ENCODE peak calls at places on chromosomes 11 and 22, in ten cellular contexts. M is body of pancreas, C is suprapubic skin, E is tibial nerve, W is endothelial cell of umbilical vein, X is stomach, R is ovary, B is esophagus squamous epithelium, Q is uterus, U is K562. Y is an unnamed sample.
A peak's percentile ranks its signal among the peaks of the same experiment; 100 is the strongest.

GRCh38 chr11:77024745-77025144 is 9.5 kb upstream of the B3GNT6 start:
- DNase-seq in M (no peak), C (no peak), E (no peak), W (no peak), X (no peak), R (no peak), B (no peak), Q (no peak), U (no peak), Y (no peak)

GRCh38 chr22:39515266-39516050 is 4.9 kb upstream of the ATF4 start:
- DNase-seq in M (no peak), C (no peak), E (no peak), W (no peak), X (no peak), R (peak; percentile 14), B (no peak), Q (no peak), U (no peak), Y (no peak)

GRCh38 chr11:116071241-116071640 is 567.0 kb upstream of the CADM1 start:
- DNase-seq in M (no peak), C (no peak), E (no peak), W (no peak), X (no peak), R (no peak), B (no peak), Q (no peak), U (no peak), Y (no peak)

GRCh38 chr11:77118086-77118485 is 10.0 kb upstream of the MYO7A start:
- DNase-seq in M (no peak), C (no peak), E (no peak), W (no peak), X (no peak), R (no peak), B (no peak), Q (no peak), U (no peak), Y (no peak)

GRCh38 chr11:42524534-42525227 is 787.1 kb upstream of the API5 start:
- DNase-seq in M (peak; percentile 42), C (no peak), E (peak; percentile 65), W (peak; percentile 72), X (peak; percentile 45), R (no peak), B (no peak), Q (no peak), U (peak; percentile 7), Y (peak; percentile 5)

GRCh38 chr11:80432051-80432450 is 991.2 kb upstream of the TENM4 start:
- DNase-seq in M (no peak), C (no peak), E (no peak), W (peak; percentile 65), X (no peak), R (no peak), B (no peak), Q (no peak), U (no peak), Y (no peak)

GRCh38 chr11:118691926-118692830 is 12.7 kb upstream of the TREH start:
- DNase-seq in M (no peak), C (no peak), E (no peak), W (no peak), X (no peak), R (no peak), B (no peak), Q (no peak), U (no peak), Y (peak; percentile 76)

GRCh38 chr11:96388891-96389603 is 665 bp downstream of the CCDC82 start:
- DNase-seq in M (no peak), C (no peak), E (no peak), W (peak; percentile 65), X (no peak), R (no peak), B (no peak), Q (no peak), U (peak; percentile 56), Y (peak; percentile 19)

GRCh38 chr11:2904153-2905052 is 18.8 kb upstream of the CDKN1C start:
- DNase-seq in M (no peak), C (no peak), E (no peak), W (no peak), X (peak; percentile 72), R (peak; percentile 35), B (no peak), Q (no peak), U (no peak), Y (no peak)

GRCh38 chr11:64583296-64584262 is 7.4 kb upstream of the SLC22A12 start:
- DNase-seq in M (no peak), C (no peak), E (no peak), W (no peak), X (no peak), R (no peak), B (no peak), Q (no peak), U (peak; percentile 32), Y (no peak)

GRCh38 chr22:17369553-17370035 is 334 bp downstream of the CECR2 start:
- DNase-seq in M (peak; percentile 54), C (peak; percentile 60), E (no peak), W (no peak), X (no peak), R (no peak), B (no peak), Q (no peak), U (peak; percentile 25), Y (no peak)

GRCh38 chr22:49183208-49183825 is 644.4 kb downstream of the BRD1 start:
- DNase-seq in M (no peak), C (no peak), E (no peak), W (no peak), X (no peak), R (no peak), B (no peak), Q (no peak), U (no peak), Y (no peak)

GRCh38 chr11:41398175-41398574 is 61.3 kb downstream of the LRRC4C start:
- DNase-seq in M (no peak), C (no peak), E (no peak), W (no peak), X (no peak), R (no peak), B (no peak), Q (no peak), U (no peak), Y (no peak)

GRCh38 chr11:96230686-96231085 is 112.3 kb downstream of the MAML2 start:
- DNase-seq in M (no peak), C (no peak), E (no peak), W (peak; percentile 55), X (no peak), R (no peak), B (no peak), Q (no peak), U (no peak), Y (no peak)

GRCh38 chr11:33540946-33541915 is 159.4 kb downstream of the C11orf91 start:
- DNase-seq in M (no peak), C (no peak), E (no peak), W (no peak), X (no peak), R (no peak), B (no peak), Q (no peak), U (no peak), Y (no peak)

GRCh38 chr11:7605544-7605943 is 67.8 kb downstream of the CYB5R2 start:
- DNase-seq in M (peak; percentile 18), C (no peak), E (no peak), W (peak; percentile 98), X (peak; percentile 48), R (no peak), B (no peak), Q (no peak), U (no peak), Y (no peak)
- TF ChIP-seq POLR2A in M (peak; percentile 19), C (no peak), E (no peak), W (peak; percentile 78), X (no peak), R (no peak), B (no peak), Q (no peak), U (no peak), Y (no peak)

DNA sequence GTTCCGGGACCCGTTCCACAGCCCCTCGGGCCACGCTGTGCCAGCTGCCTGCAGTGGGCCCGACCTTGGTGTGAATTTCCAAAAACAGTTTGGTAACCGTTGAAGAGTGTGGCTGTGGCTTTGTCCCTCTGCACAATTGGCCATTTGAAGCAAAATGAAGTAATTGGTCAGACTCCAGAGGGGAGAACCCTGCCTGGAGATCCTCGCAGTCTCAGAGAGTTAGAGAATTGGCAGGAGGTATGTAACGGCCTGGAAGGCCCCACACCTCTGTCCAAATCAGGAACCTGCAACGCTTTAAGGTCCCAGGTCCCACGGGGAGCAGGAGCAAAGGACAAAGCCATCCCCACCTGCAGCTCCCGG is 26.3 kb downstream of the TRMU start:
- DNase-seq in M (no peak), C (no peak), E (no peak), W (no peak), X (no peak), R (no peak), B (no peak), Q (no peak), U (no peak), Y (no peak)
- H3K4me1 ChIP-seq in M (peaks cover 13% of the 10 kb centered on the region), C (no peaks in the 10 kb centered on the region), E (no peaks in the 10 kb centered on the region), W (no peaks in the 10 kb centered on the region), X (no peaks in the 10 kb centered on the region), R (no peaks in the 10 kb centered on the region), B (no peaks in the 10 kb centered on the region), Q (no peaks in the 10 kb centered on the region), U (peaks cover 28% of the 10 kb centered on the region), Y (no peaks in the 10 kb centered on the region)

DNA sequence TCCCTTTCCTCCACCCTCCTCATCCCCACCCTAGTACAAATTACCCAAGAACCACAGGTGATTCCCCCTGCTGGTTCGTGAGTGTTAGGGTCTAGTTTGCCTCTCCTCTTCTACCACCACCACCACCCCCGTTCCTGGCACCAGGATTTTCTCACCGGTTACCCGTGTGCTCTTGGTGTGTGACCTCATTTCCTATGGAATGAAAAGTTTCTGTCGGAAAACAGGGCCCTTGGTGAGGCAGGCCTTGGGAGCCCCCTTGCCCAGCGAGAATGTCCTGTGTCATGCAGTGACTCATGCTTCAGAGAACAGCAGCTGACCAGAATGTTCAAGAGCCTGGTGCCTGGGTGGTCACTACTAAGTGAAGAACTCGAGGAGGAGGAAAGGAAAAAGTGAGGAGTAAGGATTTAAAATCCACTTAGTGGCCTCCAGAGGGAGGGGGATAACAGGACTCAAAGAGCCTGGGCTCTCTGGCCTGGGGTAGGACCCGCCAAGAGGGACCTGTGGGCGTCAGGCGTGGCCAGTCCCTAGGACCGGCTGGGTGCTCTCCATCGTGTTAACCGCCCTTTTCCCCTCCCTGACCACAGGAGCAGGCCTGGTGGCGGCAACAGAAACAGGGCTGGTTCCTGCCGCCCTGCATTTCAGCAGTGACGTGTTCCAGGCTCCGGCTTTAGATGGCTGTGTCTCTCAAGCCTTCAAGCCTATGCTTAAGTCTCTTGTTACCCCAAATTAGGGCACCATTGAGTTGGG is 30.2 kb downstream of the C22orf31 start:
- DNase-seq in M (peak; percentile 67), C (no peak), E (peak; percentile 62), W (peak; percentile 97), X (peak; percentile 44), R (peak; percentile 62), B (no peak), Q (peak; percentile 85), U (peak; percentile 62), Y (no peak)
- TF ChIP-seq POLR2A in M (no peak), C (no peak), E (peak; percentile 15), W (no peak), X (no peak), R (no peak), B (peak; percentile 7), Q (peak; percentile 22), U (no peak), Y (no peak)

GRCh38 chr11:3944198-3944597 is 88.7 kb downstream of the STIM1 start:
- DNase-seq in M (no peak), C (no peak), E (peak; percentile 53), W (no peak), X (no peak), R (no peak), B (no peak), Q (peak; percentile 47), U (no peak), Y (no peak)
- H3K4me1 ChIP-seq in M (peaks cover 16% of the 10 kb centered on the region), C (peaks cover 82% of the 10 kb centered on the region), E (peaks cover 60% of the 10 kb centered on the region), W (peaks cover 18% of the 10 kb centered on the region), X (peaks cover 37% of the 10 kb centered on the region), R (peaks cover 36% of the 10 kb centered on the region), B (peaks cover 47% of the 10 kb centered on the region), Q (peaks cover 11% of the 10 kb centered on the region), U (no peaks in the 10 kb centered on the region), Y (peaks cover 40% of the 10 kb centered on the region)